ENCODE peak calls at places on chromosomes 4 and X, in four cellular contexts. E is hepatocyte, P is uterus, A is IMR-90. L is an unnamed sample.

GRCh38 chr4:186904104-186904503 is 180.4 kb upstream of the FAT1 start:
- DNase-seq in E (peak), P (no peak), A (peak), L (peak)

GRCh38 chrX:16603822-16604221 is 46.1 kb upstream of the S100G start:
- DNase-seq in E (peak), P (no peak), A (no peak), L (no peak)

GRCh38 chr4:137905930-137906329 is 336.2 kb downstream of the SLC7A11 start:
- DNase-seq in E (no peak), P (no peak), A (peak), L (no peak)

GRCh38 chr4:53505947-53506346 is 85.3 kb downstream of the LNX1 start:
- DNase-seq in E (no peak), P (no peak), A (peak), L (no peak)

GRCh38 chr4:77045490-77045889 is 30.3 kb downstream of the CCNI start:
- DNase-seq in E (peak), P (no peak), A (peak), L (no peak)

GRCh38 chr4:154626793-154627484 is 14.5 kb upstream of the FGG start:
- DNase-seq in E (peak), P (peak), A (peak), L (peak)

GRCh38 chr4:2829321-2829932 is 14.2 kb upstream of the ADD1 start:
- DNase-seq in E (no peak), P (no peak), A (no peak), L (no peak)

GRCh38 chr4:6267573-6267972 is 2.1 kb upstream of the WFS1 start:
- DNase-seq in E (no peak), P (no peak), A (no peak), L (no peak)

GRCh38 chr4:39085891-39086290 is 23.9 kb downstream of the KLHL5 start:
- DNase-seq in E (no peak), P (no peak), A (no peak), L (no peak)

GRCh38 chr4:175090116-175090515 is 172.0 kb downstream of the ADAM29 start:
- DNase-seq in E (no peak), P (no peak), A (no peak), L (no peak)

GRCh38 chr4:138308421-138308820 is 66.3 kb upstream of the SLC7A11 start:
- DNase-seq in E (peak), P (no peak), A (peak), L (peak)

GRCh38 chr4:95129708-95130343 is 372.1 kb downstream of the BMPR1B start:
- DNase-seq in E (peak), P (peak), A (peak), L (peak)

GRCh38 chr4:150212927-150213326 is 134.7 kb downstream of the DCLK2 start:
- DNase-seq in E (no peak), P (no peak), A (no peak), L (peak)
- H3K27ac ChIP-seq in E (no peak), P (no peak), A (no peak), L (no peak)

GRCh38 chrX:23919148-23919547 is 11.3 kb downstream of the CXorf58 start:
- DNase-seq in E (no peak), P (no peak), A (no peak), L (no peak)

GRCh38 chrX:23919706-23920320 is 12.0 kb downstream of the CXorf58 start:
- DNase-seq in E (no peak), P (no peak), A (no peak), L (no peak)
- TF ChIP-seq CTCF in E (peak), P (no peak), A (no peak), L (no peak)

GRCh38 chr4:83252782-83253405 is 31.7 kb downstream of the COQ2 start:
- DNase-seq in E (peak), P (peak), A (peak), L (peak)

GRCh38 chr4:83247415-83248357 is 36.9 kb downstream of the COQ2 start:
- DNase-seq in E (no peak), P (no peak), A (no peak), L (no peak)

GRCh38 chr4:83250666-83251065 is 33.9 kb downstream of the COQ2 start:
- DNase-seq in E (no peak), P (no peak), A (no peak), L (no peak)

GRCh38 chr4:83251074-83251835 is 33.3 kb downstream of the COQ2 start:
- DNase-seq in E (no peak), P (no peak), A (no peak), L (no peak)

DNA sequence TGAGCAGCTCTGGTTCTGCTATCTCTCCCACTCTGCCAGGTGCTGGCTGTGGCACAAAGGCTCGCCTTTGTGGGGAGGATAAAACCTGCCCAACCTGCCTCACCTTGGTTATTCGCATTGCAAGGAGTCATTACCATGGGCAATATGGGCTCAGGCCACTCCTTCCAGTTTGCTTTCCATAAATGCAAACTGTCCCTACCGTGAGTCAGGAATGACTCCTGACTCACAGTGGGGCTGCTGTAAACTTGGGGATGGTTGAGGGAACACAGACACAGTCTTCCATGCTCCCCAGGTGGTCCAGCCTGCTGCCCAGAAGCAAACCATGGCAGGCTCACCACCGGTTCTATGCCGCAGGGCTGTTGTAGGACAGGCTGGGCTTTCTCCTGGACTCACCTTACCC is 36.1 kb downstream of the COQ2 start:
- DNase-seq in E (no peak), P (no peak), A (peak), L (peak)
- H3K27ac ChIP-seq in E (no peak), P (no peak), A (no peak), L (peak)

GRCh38 chrX:130118941-130119640 is 8.8 kb upstream of the ELF4 start:
- DNase-seq in E (no peak), P (no peak), A (peak), L (no peak)

GRCh38 chrX:130121505-130121800 is 11.2 kb upstream of the ELF4 start:
- DNase-seq in E (no peak), P (no peak), A (no peak), L (no peak)

GRCh38 chrX:130120321-130120731 is 10.0 kb upstream of the ELF4 start:
- DNase-seq in E (peak), P (no peak), A (no peak), L (no peak)

GRCh38 chrX:130118396-130118795 is 8.1 kb upstream of the ELF4 start:
- DNase-seq in E (peak), P (peak), A (peak), L (no peak)

DNA sequence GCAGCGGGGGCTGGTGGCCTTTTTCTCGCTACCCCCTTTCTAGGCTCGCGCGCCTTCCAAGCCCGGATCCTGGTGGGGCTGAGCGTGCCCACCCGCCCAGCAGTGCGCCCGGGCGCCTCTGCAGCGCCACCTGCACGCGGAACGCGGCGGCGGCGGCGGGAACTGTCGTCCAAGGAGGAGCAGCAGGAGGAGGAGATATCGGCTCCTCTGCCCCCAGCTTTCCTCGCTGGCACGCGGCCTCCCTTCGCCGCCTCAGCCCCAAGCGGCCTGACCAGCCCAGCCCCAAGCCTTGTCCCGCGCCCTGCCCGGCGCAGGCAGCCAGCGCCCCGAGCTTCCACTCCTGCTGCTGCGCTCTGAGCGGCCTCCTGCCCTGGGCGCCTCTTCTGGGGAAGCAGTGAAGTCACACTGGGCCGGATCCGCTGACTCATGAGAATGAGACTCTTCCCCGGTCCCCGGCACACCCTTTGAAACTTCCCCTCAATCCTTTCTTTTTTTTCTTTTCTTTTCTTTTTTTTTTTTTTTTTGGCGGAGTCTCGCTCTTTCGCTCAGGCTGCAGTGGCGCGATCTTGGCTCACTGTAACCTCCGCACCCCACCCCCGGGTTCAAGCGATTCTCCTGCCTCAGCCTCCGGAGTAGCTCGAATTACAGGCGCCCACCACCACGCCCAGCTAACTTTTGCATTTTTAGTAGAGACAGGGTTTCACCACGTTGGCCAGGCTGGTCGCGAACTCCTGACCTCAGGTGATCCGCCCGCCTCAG is 10.6 kb upstream of the ELF4 start:
- DNase-seq in E (peak), P (peak), A (peak), L (peak)
- TF ChIP-seq CTCF in E (peak), P (peak), A (peak), L (peak)

GRCh38 chr4:179624768-179625181 is 2182.5 kb upstream of the AGA start:
- DNase-seq in E (peak), P (no peak), A (peak), L (no peak)
- H3K27ac ChIP-seq in E (no peak), P (no peak), A (peak), L (no peak)

GRCh38 chr4:88189418-88189738 is 30.9 kb upstream of the ABCG2 start:
- DNase-seq in E (no peak), P (no peak), A (no peak), L (no peak)
- TF ChIP-seq CTCF in E (no peak), P (no peak), A (no peak), L (no peak)

DNA sequence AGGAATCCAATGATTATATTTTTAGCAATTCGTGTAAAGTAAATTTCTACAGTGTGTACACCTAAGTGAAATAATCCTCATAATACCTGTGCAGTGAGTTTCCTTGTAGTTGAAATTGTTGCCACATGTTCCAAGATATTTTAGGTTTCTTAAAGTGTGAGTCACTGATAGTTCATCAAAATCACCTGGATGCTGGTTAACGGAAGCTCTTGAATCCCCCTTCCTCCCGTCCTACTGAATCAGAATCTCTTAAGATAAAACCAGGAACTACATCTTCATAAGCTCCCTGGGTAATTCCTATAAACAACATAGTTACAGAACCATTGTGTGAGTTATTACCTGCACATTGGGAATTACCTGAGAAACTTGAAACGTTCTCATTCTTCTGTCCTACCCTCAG is 197.4 kb upstream of the HS3ST1 start:
- DNase-seq in E (no peak), P (no peak), A (no peak), L (peak)
- H3K27ac ChIP-seq in E (no peak), P (no peak), A (no peak), L (no peak)

DNA sequence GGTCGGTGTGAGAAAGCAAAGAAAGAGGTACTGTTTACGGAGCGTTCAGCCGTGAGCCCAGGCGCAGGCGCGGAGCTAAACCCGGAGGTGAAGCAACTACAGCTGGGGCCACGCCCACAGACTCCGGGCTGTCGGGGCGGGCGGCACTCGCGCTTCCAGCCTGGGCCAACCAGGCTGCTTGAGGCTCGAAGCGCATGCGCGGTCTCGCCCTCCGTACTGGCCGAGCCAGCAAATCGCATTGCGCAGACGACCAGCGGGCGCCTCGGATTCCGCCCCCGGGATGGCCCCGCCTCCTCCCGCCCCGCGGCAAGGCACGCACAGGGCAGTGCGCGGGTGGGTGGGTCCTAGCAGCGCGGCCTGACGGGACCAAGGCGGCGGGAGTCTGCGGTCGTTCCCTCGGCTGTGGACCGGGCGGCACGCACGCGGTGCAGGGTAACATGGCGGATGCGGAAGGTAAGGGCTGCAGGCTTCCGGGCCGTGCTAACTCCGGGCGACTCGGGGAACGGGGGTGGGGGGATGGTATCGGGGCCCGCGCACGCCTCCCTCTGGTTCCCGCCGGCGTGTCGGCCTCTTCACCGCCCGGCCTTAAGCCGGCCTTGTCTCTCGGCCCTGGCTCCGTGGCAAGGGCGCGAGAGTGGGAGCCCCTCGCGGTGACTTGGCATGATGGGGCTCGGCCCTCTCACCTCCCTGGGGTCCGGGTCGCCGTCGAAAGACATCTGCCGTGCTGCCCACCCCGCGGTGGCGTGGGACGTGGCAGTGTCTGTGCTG is at the start of gene DKC1:
- DNase-seq in E (peak), P (peak), A (peak), L (peak)
- TF ChIP-seq CTCF in E (peak), P (no peak), A (peak), L (peak)

DNA sequence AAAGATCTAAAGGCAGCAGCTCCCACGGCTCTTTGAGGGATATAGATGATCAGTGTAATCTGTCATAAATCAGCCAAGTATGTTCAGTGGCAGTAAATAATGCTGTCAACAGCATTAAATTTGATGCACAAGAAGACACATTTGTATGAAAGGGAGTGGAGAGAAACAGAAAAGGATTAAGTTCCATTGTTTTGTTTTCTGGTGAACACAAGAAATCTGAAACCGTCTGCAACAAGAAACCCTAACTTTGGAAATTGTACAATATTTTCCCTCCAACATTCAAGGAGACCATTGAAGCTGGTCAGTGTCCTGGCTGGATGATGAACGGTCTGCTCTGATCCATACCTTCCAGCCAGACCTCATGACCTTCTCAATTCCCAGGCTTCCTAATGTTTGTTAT is 27.6 kb upstream of the C1QTNF7 start:
- DNase-seq in E (no peak), P (no peak), A (no peak), L (no peak)
- H3K27ac ChIP-seq in E (no peak), P (peak), A (peak), L (no peak)

L was measured in RWPE1.